ENCODE peak calls at places on chromosomes 5 and 9, in seven cellular contexts. P is heart left ventricle, Z is IMR-90, Q is right lobe of liver, M is GM12878, N is upper lobe of left lung, W is gastrocnemius medialis. H is an unnamed sample.

GRCh38 chr5:151670953-151671636 is 15.6 kb downstream of the SPARC start:
- ATAC-seq in P (peak; percentile 62), Z (peak; percentile 5), Q (no peak), M (no peak), N (peak; percentile 19), W (peak; percentile 80), H (peak; percentile 37)

GRCh38 chr5:64619609-64620008 is 70.7 kb upstream of the SHISAL2B start:
- ATAC-seq in P (no peak), Z (no peak), Q (no peak), M (no peak), N (no peak), W (no peak), H (no peak)

GRCh38 chr9:5442400-5443011 is 4.8 kb upstream of the PLGRKT start:
- ATAC-seq in P (no peak), Z (peak; percentile 40), Q (peak; percentile 67), M (no peak), N (no peak), W (peak; percentile 55), H (no peak)

GRCh38 chr5:132115375-132115774 is 41.8 kb downstream of the CSF2 start:
- ATAC-seq in P (no peak), Z (no peak), Q (no peak), M (no peak), N (no peak), W (no peak), H (no peak)

GRCh38 chr9:96574931-96575351 is 44.7 kb downstream of the CDC14B start:
- ATAC-seq in P (peak; percentile 83), Z (no peak), Q (peak; percentile 93), M (no peak), N (no peak), W (no peak), H (no peak)

GRCh38 chr5:134380367-134380766 is 9.0 kb downstream of the UBE2B start:
- ATAC-seq in P (no peak), Z (no peak), Q (no peak), M (no peak), N (no peak), W (no peak), H (no peak)

GRCh38 chr9:95182854-95183563 is 134.5 kb downstream of the FANCC start:
- ATAC-seq in P (peak; percentile 87), Z (no peak), Q (no peak), M (no peak), N (no peak), W (no peak), H (no peak)

GRCh38 chr5:128279345-128279744 is 195.8 kb downstream of the SLC12A2 start:
- ATAC-seq in P (no peak), Z (no peak), Q (no peak), M (no peak), N (no peak), W (no peak), H (no peak)

GRCh38 chr5:139453683-139454567 is 8.6 kb downstream of the ECSCR start:
- ATAC-seq in P (peak; percentile 17), Z (no peak), Q (no peak), M (peak; percentile 10), N (peak; percentile 6), W (no peak), H (no peak)

GRCh38 chr9:79143211-79143610 is 428.6 kb upstream of the TLE4 start:
- ATAC-seq in P (no peak), Z (no peak), Q (no peak), M (no peak), N (no peak), W (no peak), H (no peak)
- H3K4me3 ChIP-seq in P (no peak overlapping the region), Z (no peak overlapping the region), Q (no peak overlapping the region), M (no peak overlapping the region), N (no peak overlapping the region), W (no peak overlapping the region), H (no peak overlapping the region)

DNA sequence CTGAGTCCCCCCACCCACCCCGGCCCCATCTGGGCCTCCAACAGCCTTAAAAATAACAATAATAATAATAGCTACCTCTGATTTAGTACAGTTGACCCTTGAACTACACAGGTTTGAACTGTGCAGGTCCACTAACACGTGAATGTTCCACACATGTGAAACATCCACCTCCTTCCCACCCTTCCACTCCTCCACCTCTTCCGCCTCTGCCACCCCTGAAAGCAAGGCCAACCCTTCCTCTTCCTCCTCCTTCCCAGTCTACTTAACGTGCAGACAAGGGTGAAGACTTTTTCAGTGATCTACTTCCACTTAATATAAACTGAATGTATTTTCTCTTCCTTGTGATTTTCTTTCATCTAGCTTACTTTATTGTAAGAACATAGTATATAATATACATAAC is 10.8 kb downstream of the PDGFRB start:
- ATAC-seq in P (no peak), Z (no peak), Q (no peak), M (no peak), N (no peak), W (no peak), H (no peak)
- H3K27ac ChIP-seq in P (peak overlapping the region; percentile 95), Z (peak overlapping the region; percentile 98), Q (peak overlapping the region; percentile 13), M (no peak overlapping the region), N (peak overlapping the region; percentile 75), W (peak overlapping the region; percentile 81), H (peak overlapping the region; percentile 83)

GRCh38 chr5:71699233-71699632 is 19.8 kb upstream of the CARTPT start:
- ATAC-seq in P (no peak), Z (no peak), Q (no peak), M (no peak), N (no peak), W (no peak), H (no peak)

GRCh38 chr5:71693828-71694427 is 25.1 kb upstream of the CARTPT start:
- ATAC-seq in P (no peak), Z (peak; percentile 61), Q (peak; percentile 81), M (no peak), N (no peak), W (no peak), H (no peak)

GRCh38 chr5:71697967-71698366 is 21.1 kb upstream of the CARTPT start:
- ATAC-seq in P (peak; percentile 53), Z (no peak), Q (no peak), M (no peak), N (no peak), W (no peak), H (no peak)

GRCh38 chr5:71695561-71695960 is 23.5 kb upstream of the CARTPT start:
- ATAC-seq in P (no peak), Z (no peak), Q (no peak), M (no peak), N (no peak), W (no peak), H (no peak)

GRCh38 chr5:71695069-71695468 is 24.0 kb upstream of the CARTPT start:
- ATAC-seq in P (no peak), Z (no peak), Q (peak; percentile 96), M (no peak), N (no peak), W (no peak), H (no peak)
- TF ChIP-seq POLR2A in P (no peak), Z (no peak), Q (no peak), M (no peak), N (no peak), W (no peak), H (no peak)

GRCh38 chr9:93909242-93909616 is 45.9 kb downstream of the BARX1 start:
- ATAC-seq in P (no peak), Z (no peak), Q (no peak), M (no peak), N (no peak), W (no peak), H (no peak)
- H3K4me3 ChIP-seq in P (no peak overlapping the region), Z (no peak overlapping the region), Q (no peak overlapping the region), M (no peak overlapping the region), N (no peak overlapping the region), W (no peak overlapping the region), H (no peak overlapping the region)

DNA sequence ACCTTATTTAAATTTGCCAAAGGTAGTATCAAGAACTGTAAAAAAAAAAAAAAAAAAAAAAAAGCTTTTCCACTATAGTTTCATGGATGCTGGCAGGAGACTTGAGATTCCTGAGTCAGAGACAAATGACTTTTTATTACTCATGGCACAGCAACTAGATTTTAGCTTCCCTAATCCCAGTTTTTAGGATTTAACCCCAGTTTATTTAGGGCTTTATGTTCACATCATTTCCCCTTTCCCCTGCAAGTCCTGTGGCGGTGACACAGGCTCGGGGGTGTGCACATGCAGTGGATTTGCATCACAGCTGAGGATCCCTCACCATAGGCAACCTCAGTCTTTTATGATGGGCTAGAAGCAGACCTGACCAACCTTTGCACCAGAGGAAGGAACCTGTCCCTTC is 144.8 kb downstream of the GOLPH3 start:
- ATAC-seq in P (no peak), Z (no peak), Q (no peak), M (no peak), N (no peak), W (no peak), H (no peak)
- H3K27ac ChIP-seq in P (peak overlapping the region; percentile 72), Z (no peak overlapping the region), Q (no peak overlapping the region), M (no peak overlapping the region), N (no peak overlapping the region), W (peak overlapping the region; percentile 72), H (no peak overlapping the region)

H was measured in gastroesophageal sphincter.